ENCODE peak calls at places on chromosomes 3 and 15, in nine cellular contexts. L is neural crest cell; E is stimulated activated CD4-positive, alpha-beta T cell treated with anti-CD3 and anti-CD28 coated beads, Interleukin-12 subunit alpha, Interleukin-12 subunit beta, amount 100 ng/mL, for 4 hours; I is activated T-cell treated with anti-CD3 and anti-CD28 coated beads for 1 hour; T is NCI-H1105 treated with DMSO at 0.1 percent for 48 hours; S is ovary; A is GM03348; R is NCI-H2081; P is erythroblast. U is an unnamed sample.

GRCh38 chr3:85821130-85821756 is 862.5 kb downstream of the CADM2 start:
- DNase-seq in L (peak), E (no peak), I (no peak), T (peak), S (no peak), A (peak), R (peak), P (peak), U (no peak)

GRCh38 chr3:61857297-61857696 is 295.9 kb downstream of the PTPRG start:
- DNase-seq in L (no peak), E (no peak), I (no peak), T (no peak), S (no peak), A (no peak), R (no peak), P (no peak), U (no peak)

GRCh38 chr3:130849111-130849552 is 44.8 kb upstream of the ATP2C1 start:
- DNase-seq in L (no peak), E (no peak), I (no peak), T (peak), S (no peak), A (no peak), R (peak), P (peak), U (no peak)

GRCh38 chr3:1499694-1500093 is 406.9 kb downstream of the CNTN6 start:
- DNase-seq in L (no peak), E (no peak), I (no peak), T (no peak), S (no peak), A (no peak), R (no peak), P (no peak), U (no peak)

GRCh38 chr15:41485226-41485625 is 8.4 kb upstream of the ITPKA start:
- DNase-seq in L (no peak), E (no peak), I (no peak), T (no peak), S (no peak), A (no peak), R (no peak), P (no peak), U (no peak)

GRCh38 chr3:126414406-126414805 is 19.7 kb downstream of the CFAP100 start:
- DNase-seq in L (no peak), E (no peak), I (no peak), T (no peak), S (no peak), A (no peak), R (no peak), P (no peak), U (no peak)

GRCh38 chr3:64443553-64444331 is 218.5 kb upstream of the PRICKLE2 start:
- DNase-seq in L (no peak), E (no peak), I (no peak), T (no peak), S (peak), A (peak), R (no peak), P (no peak), U (no peak)

GRCh38 chr15:82650046-82650670 is 3.0 kb upstream of the CPEB1 start:
- DNase-seq in L (no peak), E (no peak), I (no peak), T (no peak), S (no peak), A (no peak), R (no peak), P (no peak), U (no peak)

GRCh38 chr3:115784739-115785571 is 161.6 kb downstream of the GAP43 start:
- DNase-seq in L (no peak), E (no peak), I (no peak), T (no peak), S (no peak), A (peak), R (no peak), P (no peak), U (no peak)

U was measured in naive thymus-derived CD8-positive, alpha-beta T cell.